ENCODE peak calls at places on chromosome 13, in seven cellular contexts. F, D, K, S, C, X and A are unnamed samples.

GRCh38 chr13:25948910-25949309 is 102.9 kb downstream of the SHISA2 start:
- DNase-seq in F (no peak), D (no peak), K (no peak), S (no peak), C (no peak), X (no peak), A (no peak)

GRCh38 chr13:24264976-24265375 is 44.4 kb upstream of the C1QTNF9 start:
- DNase-seq in F (no peak), D (no peak), K (no peak), S (no peak), C (peak; percentile 74), X (no peak), A (no peak)

GRCh38 chr13:41565221-41565620 is 107.9 kb downstream of the RGCC start:
- DNase-seq in F (no peak), D (peak; percentile 97), K (no peak), S (no peak), C (no peak), X (no peak), A (no peak)

GRCh38 chr13:99389520-99390304 is 82.5 kb upstream of the GPR183 start:
- DNase-seq in F (no peak), D (no peak), K (no peak), S (no peak), C (no peak), X (no peak), A (no peak)

GRCh38 chr13:21670883-21671792 is at the start of gene FGF9:
- DNase-seq in F (peak; percentile 19), D (peak; percentile 73), K (peak; percentile 76), S (peak; percentile 69), C (peak; percentile 78), X (peak; percentile 87), A (peak; percentile 71)

GRCh38 chr13:70310720-70311119 is 202.5 kb upstream of the KLHL1 start:
- DNase-seq in F (no peak), D (no peak), K (no peak), S (peak; percentile 13), C (no peak), X (no peak), A (peak; percentile 39)

GRCh38 chr13:76512676-76513277 is 373.4 kb downstream of the KCTD12 start:
- DNase-seq in F (no peak), D (peak; percentile 68), K (no peak), S (no peak), C (no peak), X (no peak), A (no peak)

GRCh38 chr13:70339738-70340137 is 231.5 kb upstream of the KLHL1 start:
- DNase-seq in F (no peak), D (no peak), K (no peak), S (no peak), C (no peak), X (no peak), A (peak; percentile 43)

GRCh38 chr13:48042889-48043288 is 5.4 kb downstream of the NUDT15 start:
- DNase-seq in F (no peak), D (no peak), K (no peak), S (no peak), C (no peak), X (no peak), A (no peak)

GRCh38 chr13:80341771-80342271 is 895 bp upstream of the SPRY2 start:
- DNase-seq in F (peak; percentile 15), D (peak; percentile 51), K (peak; percentile 66), S (no peak), C (no peak), X (no peak), A (peak; percentile 87)

GRCh38 chr13:100721885-100722512 is 47.4 kb upstream of the TMTC4 start:
- DNase-seq in F (no peak), D (no peak), K (no peak), S (no peak), C (peak; percentile 35), X (peak; percentile 44), A (peak; percentile 82)

GRCh38 chr13:30829145-30829544 is 76.9 kb upstream of the MEDAG start:
- DNase-seq in F (no peak), D (peak; percentile 79), K (no peak), S (no peak), C (no peak), X (no peak), A (no peak)

GRCh38 chr13:58151452-58151851 is 519.9 kb downstream of the PCDH17 start:
- DNase-seq in F (no peak), D (no peak), K (no peak), S (no peak), C (no peak), X (no peak), A (no peak)

GRCh38 chr13:21371011-21371410 is 88.1 kb downstream of the ZDHHC20 start:
- DNase-seq in F (no peak), D (no peak), K (no peak), S (no peak), C (no peak), X (no peak), A (no peak)

GRCh38 chr13:113350938-113351335 is 13.0 kb downstream of the GRTP1 start:
- DNase-seq in F (no peak), D (no peak), K (no peak), S (no peak), C (no peak), X (no peak), A (no peak)

GRCh38 chr13:22030321-22030720 is 359.4 kb downstream of the FGF9 start:
- DNase-seq in F (no peak), D (no peak), K (no peak), S (no peak), C (no peak), X (no peak), A (no peak)

GRCh38 chr13:39490136-39490535 is 112.9 kb downstream of the LHFPL6 start:
- DNase-seq in F (no peak), D (no peak), K (no peak), S (no peak), C (no peak), X (no peak), A (peak; percentile 60)

GRCh38 chr13:59587971-59588716 is 575.6 kb downstream of the DIAPH3 start:
- DNase-seq in F (no peak), D (no peak), K (no peak), S (no peak), C (no peak), X (no peak), A (peak; percentile 97)

GRCh38 chr13:37429976-37430375 is 168.6 kb downstream of the POSTN start:
- DNase-seq in F (no peak), D (peak; percentile 36), K (no peak), S (no peak), C (no peak), X (no peak), A (no peak)

GRCh38 chr13:75699062-75699461 is 62.9 kb downstream of the LMO7 start:
- DNase-seq in F (no peak), D (no peak), K (no peak), S (no peak), C (no peak), X (no peak), A (no peak)

GRCh38 chr13:23722726-23723453 is 152.7 kb downstream of the TNFRSF19 start:
- DNase-seq in F (no peak), D (no peak), K (no peak), S (no peak), C (no peak), X (no peak), A (no peak)

GRCh38 chr13:46687810-46688209 is 109.2 kb downstream of the ESD start:
- DNase-seq in F (no peak), D (peak; percentile 61), K (no peak), S (no peak), C (no peak), X (no peak), A (peak; percentile 26)

GRCh38 chr13:84315527-84315926 is 433.3 kb upstream of the SLITRK1 start:
- DNase-seq in F (no peak), D (no peak), K (no peak), S (no peak), C (no peak), X (no peak), A (peak; percentile 49)